ENCODE peak calls at places on chromosomes 2 and 18, in six cellular contexts. A is small intestine, D is DND-41, S is tibial nerve, V is left ventricle myocardium inferior, M is heart right ventricle. X is an unnamed sample.

GRCh38 chr2:98664323-98664722 is 55.9 kb downstream of the UNC50 start:
- DNase-seq in M (no peak), D (peak; percentile 61), A (peak; percentile 62), V (no peak), S (no peak), X (no peak)

GRCh38 chr2:138919336-138919735 is 139.1 kb upstream of the NXPH2 start:
- DNase-seq in M (no peak), S (no peak), A (no peak), V (no peak), D (no peak), X (no peak)

GRCh38 chr2:117945296-117945695 is 68.6 kb downstream of the CCDC93 start:
- DNase-seq in V (no peak), S (no peak), D (no peak), A (no peak), M (no peak), X (no peak)

GRCh38 chr2:191265311-191266170 is 20.3 kb downstream of the MYO1B start:
- DNase-seq in S (no peak), D (no peak), A (no peak), M (no peak), V (peak; percentile 18), X (no peak)

GRCh38 chr18:54679318-54680149 is 88.5 kb downstream of the DYNAP start:
- DNase-seq in S (peak; percentile 18), A (peak; percentile 66), M (no peak), V (no peak), D (no peak), X (no peak)

GRCh38 chr2:236919209-236919608 is 166.5 kb upstream of the COPS8 start:
- DNase-seq in M (no peak), S (no peak), D (no peak), A (no peak), V (no peak), X (no peak)

GRCh38 chr18:78830161-78830560 is 149.5 kb upstream of the SALL3 start:
- DNase-seq in V (no peak), S (no peak), D (no peak), A (no peak), M (no peak), X (no peak)

GRCh38 chr2:235063501-235063961 is 111.7 kb downstream of the SH3BP4 start:
- DNase-seq in D (no peak), M (peak; percentile 51), V (peak; percentile 57), A (no peak), S (no peak), X (no peak)

GRCh38 chr2:241228860-241229516 is 40.5 kb downstream of the ANO7 start:
- DNase-seq in D (no peak), M (no peak), A (no peak), S (no peak), V (no peak), X (no peak)

GRCh38 chr2:241225983-241226382 is 37.5 kb downstream of the ANO7 start:
- DNase-seq in D (no peak), S (no peak), A (no peak), M (no peak), V (peak; percentile 4), X (no peak)

GRCh38 chr2:241226723-241227634 is 38.5 kb downstream of the ANO7 start:
- DNase-seq in A (no peak), M (no peak), D (no peak), V (no peak), S (no peak), X (no peak)

GRCh38 chr2:241228081-241228859 is 39.8 kb downstream of the ANO7 start:
- DNase-seq in V (peak; percentile 8), D (no peak), A (no peak), M (peak; percentile 3), S (no peak), X (no peak)

GRCh38 chr2:241227635-241227993 is 39.1 kb downstream of the ANO7 start:
- DNase-seq in M (no peak), A (no peak), V (no peak), D (no peak), S (no peak), X (no peak)
- H3K36me3 ChIP-seq in M (no peaks in the 10 kb centered on the region), A (peaks cover 25% of the 10 kb centered on the region), V (peaks cover 75% of the 10 kb centered on the region), D (peaks cover 68% of the 10 kb centered on the region), S (peaks cover 2% of the 10 kb centered on the region), X (peaks cover 57% of the 10 kb centered on the region)

GRCh38 chr2:104620840-104621239 is 233.1 kb upstream of the POU3F3 start:
- DNase-seq in S (no peak), V (no peak), M (no peak), A (no peak), D (no peak), X (no peak)
- H3K4me1 ChIP-seq in S (no peaks in the 10 kb centered on the region), V (no peaks in the 10 kb centered on the region), M (no peaks in the 10 kb centered on the region), A (no peaks in the 10 kb centered on the region), D (no peaks in the 10 kb centered on the region), X (no peaks in the 10 kb centered on the region)

DNA sequence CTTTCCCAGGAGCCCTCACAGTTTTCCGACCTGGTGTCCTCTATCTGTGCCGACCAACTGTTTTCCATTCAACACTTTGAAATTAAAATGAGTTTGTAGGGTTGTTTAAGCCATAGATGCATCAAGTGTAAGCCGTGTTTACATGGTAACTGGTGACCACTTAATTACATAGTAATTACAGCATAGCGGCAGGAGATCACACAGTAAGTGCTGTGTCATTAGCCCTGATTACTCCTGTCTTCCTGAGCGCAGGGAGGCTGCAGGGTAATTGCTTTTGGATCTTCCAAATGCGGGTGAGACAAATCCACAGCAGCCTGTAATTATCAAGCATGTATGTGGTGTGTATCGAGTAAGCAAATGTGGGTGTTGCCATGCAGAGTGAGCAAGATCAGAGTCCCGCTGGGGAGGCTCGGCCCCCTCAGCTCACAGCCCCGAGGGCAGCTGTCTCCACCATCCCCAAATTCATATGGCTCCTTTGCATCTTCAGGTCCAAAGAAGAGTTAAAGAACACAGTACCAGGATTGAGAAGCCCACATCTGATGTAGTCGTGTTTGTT is 71.5 kb upstream of the HDAC4 start:
- DNase-seq in D (no peak), S (no peak), A (no peak), V (no peak), M (no peak), X (no peak)
- H3K9me3 ChIP-seq in D (no peaks in the 10 kb centered on the region), S (no peaks in the 10 kb centered on the region), A (no peaks in the 10 kb centered on the region), V (no peaks in the 10 kb centered on the region), M (no peaks in the 10 kb centered on the region), X (no peaks in the 10 kb centered on the region)

DNA sequence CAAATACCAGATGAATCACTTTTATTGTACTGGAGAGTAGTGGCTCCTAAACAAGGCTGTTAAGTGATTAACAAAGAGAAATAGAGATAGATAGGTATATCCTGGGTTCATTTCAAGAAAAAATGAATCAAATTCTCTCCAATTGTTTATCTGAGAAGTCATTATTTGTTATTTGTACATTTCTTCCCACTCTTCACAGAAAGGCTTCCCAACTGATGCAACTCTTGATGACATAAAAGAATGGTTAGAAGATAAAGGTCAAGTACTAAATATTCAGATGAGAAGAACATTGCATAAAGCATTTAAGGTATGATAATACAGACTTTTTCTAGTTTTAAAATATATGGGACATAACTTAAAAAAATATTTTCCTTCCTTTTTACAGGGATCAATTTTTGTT is 7.9 kb downstream of the SSB start:
- DNase-seq in V (no peak), S (no peak), A (no peak), D (no peak), M (no peak), X (no peak)
- H3K36me3 ChIP-seq in V (peaks cover 91% of the 10 kb centered on the region), S (no peaks in the 10 kb centered on the region), A (peaks cover 7% of the 10 kb centered on the region), D (peaks cover 86% of the 10 kb centered on the region), M (no peaks in the 10 kb centered on the region), X (peaks cover 17% of the 10 kb centered on the region)

GRCh38 chr2:46650556-46651001 is 171.2 kb downstream of the TMEM247 start:
- DNase-seq in S (peak; percentile 83), V (no peak), A (peak; percentile 73), M (no peak), D (peak; percentile 75), X (peak; percentile 47)
- H3K4me1 ChIP-seq in S (peaks cover 25% of the 10 kb centered on the region), V (peaks cover 4% of the 10 kb centered on the region), A (no peaks in the 10 kb centered on the region), M (peaks cover 12% of the 10 kb centered on the region), D (no peaks in the 10 kb centered on the region), X (no peaks in the 10 kb centered on the region)

GRCh38 chr2:216279011-216279410 is 93.3 kb downstream of the MARCHF4 start:
- DNase-seq in V (no peak), M (no peak), A (no peak), D (no peak), S (no peak), X (no peak)
- H3K9me3 ChIP-seq in V (no peaks in the 10 kb centered on the region), M (no peaks in the 10 kb centered on the region), A (no peaks in the 10 kb centered on the region), D (no peaks in the 10 kb centered on the region), S (no peaks in the 10 kb centered on the region), X (no peaks in the 10 kb centered on the region)

GRCh38 chr2:196172976-196173375 is 1.6 kb upstream of the STK17B start:
- DNase-seq in M (no peak), V (no peak), S (no peak), D (no peak), A (no peak), X (no peak)
- H3K36me3 ChIP-seq in M (no peaks in the 10 kb centered on the region), V (no peaks in the 10 kb centered on the region), S (no peaks in the 10 kb centered on the region), D (peaks cover 22% of the 10 kb centered on the region), A (no peaks in the 10 kb centered on the region), X (peaks cover 25% of the 10 kb centered on the region)

DNA sequence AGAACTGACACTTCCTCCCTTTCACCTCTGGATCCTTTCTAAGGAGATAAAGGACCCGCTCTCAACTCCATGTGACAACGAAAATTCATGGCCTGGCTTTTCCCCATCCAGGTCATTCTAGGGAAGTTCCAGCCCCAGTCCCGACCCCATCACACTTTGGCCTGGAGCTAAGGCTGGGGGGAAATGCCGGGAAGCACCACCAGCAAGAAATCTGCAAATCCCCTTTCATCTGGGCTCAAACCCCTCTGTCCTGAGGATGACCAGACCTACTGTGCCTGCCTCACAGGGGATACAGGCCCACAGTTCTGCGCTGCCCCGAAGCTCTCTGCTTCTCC is 1.3 kb downstream of the SIX2 start:
- DNase-seq in D (no peak), M (no peak), S (no peak), A (no peak), V (no peak), X (no peak)
- H3K4me1 ChIP-seq in D (no peaks in the 10 kb centered on the region), M (peaks cover 64% of the 10 kb centered on the region), S (peaks cover 76% of the 10 kb centered on the region), A (no peaks in the 10 kb centered on the region), V (peaks cover 83% of the 10 kb centered on the region), X (no peaks in the 10 kb centered on the region)

DNA sequence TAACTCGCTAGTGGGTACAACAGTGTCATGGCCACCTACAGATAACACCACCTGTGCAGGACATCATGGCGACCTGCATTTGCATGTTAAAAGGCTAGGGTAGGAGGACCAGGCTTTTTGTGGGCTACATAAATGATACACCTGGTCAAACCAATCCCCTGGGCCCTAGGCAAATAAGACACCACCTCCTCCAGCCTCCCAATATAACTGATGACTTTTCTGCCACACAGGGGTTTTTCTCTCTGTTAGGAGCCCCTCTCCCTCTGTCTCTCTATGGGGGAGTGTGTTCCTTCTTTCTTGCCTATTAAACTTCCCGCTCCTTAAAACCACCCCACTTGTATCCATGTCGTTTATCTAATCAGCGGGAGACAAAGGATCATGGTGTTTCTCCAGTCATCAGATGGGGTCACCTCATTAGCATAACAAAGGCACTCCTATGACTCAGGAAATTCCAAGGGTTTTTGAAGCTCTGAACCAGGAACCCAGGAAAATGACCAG is 10.8 kb upstream of the BUB1 start:
- DNase-seq in V (no peak), A (no peak), M (no peak), D (no peak), S (no peak), X (no peak)
- H3K9me3 ChIP-seq in V (peaks cover 10% of the 10 kb centered on the region), A (no peaks in the 10 kb centered on the region), M (no peaks in the 10 kb centered on the region), D (peaks cover 11% of the 10 kb centered on the region), S (no peaks in the 10 kb centered on the region), X (no peaks in the 10 kb centered on the region)

X was measured in naive thymus-derived CD4-positive, alpha-beta T cell.